ENCODE peak calls at places on chromosomes 4 and X, in nine cellular contexts. S, U, N, O, Q, Z, R, X and D are unnamed samples.
A peak's percentile ranks its signal among the peaks of the same experiment; 100 is the strongest.

GRCh38 chr4:38612996-38613395 is 51.0 kb upstream of the KLF3 start:
- DNase-seq in S (peak; percentile 45), U (no peak), N (no peak), O (no peak), Q (no peak), Z (no peak), R (no peak), X (peak; percentile 67), D (no peak)

GRCh38 chr4:124804584-124804983 is 92.1 kb upstream of the ANKRD50 start:
- DNase-seq in S (no peak), U (no peak), N (no peak), O (no peak), Q (no peak), Z (no peak), R (no peak), X (no peak), D (no peak)

GRCh38 chrX:72003811-72004750 is 93.4 kb downstream of the NHSL2 start:
- DNase-seq in S (no peak), U (no peak), N (no peak), O (no peak), Q (no peak), Z (no peak), R (peak; percentile 73), X (no peak), D (no peak)

GRCh38 chrX:120736989-120737388 is 107.1 kb upstream of the C1GALT1C1 start:
- DNase-seq in S (no peak), U (no peak), N (no peak), O (peak; percentile 62), Q (no peak), Z (no peak), R (no peak), X (no peak), D (no peak)

GRCh38 chr4:184016742-184017668 is 111.9 kb downstream of the STOX2 start:
- DNase-seq in S (no peak), U (no peak), N (no peak), O (no peak), Q (no peak), Z (no peak), R (no peak), X (no peak), D (no peak)

GRCh38 chr4:73872331-73873108 is 3.3 kb downstream of the CXCL1 start:
- DNase-seq in S (no peak), U (no peak), N (no peak), O (no peak), Q (no peak), Z (no peak), R (no peak), X (no peak), D (no peak)

GRCh38 chr4:867526-868250 is 41.8 kb upstream of the CPLX1 start:
- DNase-seq in S (no peak), U (no peak), N (no peak), O (no peak), Q (no peak), Z (no peak), R (no peak), X (no peak), D (no peak)

GRCh38 chr4:111127842-111128241 is 505.0 kb upstream of the PITX2 start:
- DNase-seq in S (no peak), U (no peak), N (no peak), O (no peak), Q (no peak), Z (no peak), R (no peak), X (no peak), D (no peak)

GRCh38 chrX:118216488-118216887 is 99.9 kb upstream of the KLHL13 start:
- DNase-seq in S (no peak), U (no peak), N (no peak), O (no peak), Q (no peak), Z (no peak), R (no peak), X (peak; percentile 28), D (no peak)

GRCh38 chrX:19360903-19361302 is 17.2 kb downstream of the PDHA1 start:
- DNase-seq in S (no peak), U (no peak), N (no peak), O (no peak), Q (no peak), Z (no peak), R (no peak), X (no peak), D (no peak)

GRCh38 chr4:2804449-2804972 is 11.6 kb downstream of the SH3BP2 start:
- DNase-seq in S (no peak), U (no peak), N (no peak), O (no peak), Q (no peak), Z (no peak), R (no peak), X (no peak), D (peak; percentile 75)

GRCh38 chr4:120080533-120080932 is 13.9 kb upstream of the MAD2L1 start:
- DNase-seq in S (no peak), U (no peak), N (no peak), O (no peak), Q (no peak), Z (no peak), R (no peak), X (no peak), D (no peak)

GRCh38 chr4:158776106-158776505 is 7.3 kb downstream of the FNIP2 start:
- DNase-seq in S (no peak), U (no peak), N (no peak), O (no peak), Q (no peak), Z (no peak), R (no peak), X (no peak), D (no peak)

GRCh38 chr4:1532549-1533395 is 126.5 kb upstream of the NKX1-1 start:
- DNase-seq in S (no peak), U (no peak), N (no peak), O (no peak), Q (no peak), Z (no peak), R (no peak), X (no peak), D (peak; percentile 56)

GRCh38 chr4:116599859-116600258 is 485.5 kb downstream of the TRAM1L1 start:
- DNase-seq in S (no peak), U (peak; percentile 11), N (no peak), O (no peak), Q (no peak), Z (no peak), R (no peak), X (no peak), D (peak; percentile 58)

GRCh38 chr4:3673716-3674478 is 92.3 kb upstream of the ADRA2C start:
- DNase-seq in S (no peak), U (no peak), N (no peak), O (no peak), Q (no peak), Z (no peak), R (no peak), X (no peak), D (peak; percentile 40)

GRCh38 chr4:54322817-54323417 is 93.8 kb downstream of the PDGFRA start:
- DNase-seq in S (peak; percentile 84), U (peak; percentile 74), N (no peak), O (peak; percentile 44), Q (no peak), Z (peak; percentile 25), R (no peak), X (peak; percentile 71), D (no peak)

GRCh38 chr4:153318696-153319320 is 25.7 kb upstream of the MND1 start:
- DNase-seq in S (no peak), U (peak; percentile 66), N (no peak), O (no peak), Q (no peak), Z (peak; percentile 29), R (no peak), X (peak; percentile 12), D (no peak)

GRCh38 chr4:3179126-3179706 is 69.7 kb upstream of the MSANTD1 start:
- DNase-seq in S (no peak), U (no peak), N (no peak), O (no peak), Q (no peak), Z (no peak), R (no peak), X (no peak), D (no peak)

GRCh38 chrX:19840899-19841648 is 46.3 kb downstream of the SH3KBP1 start:
- DNase-seq in S (no peak), U (no peak), N (peak; percentile 44), O (peak; percentile 50), Q (no peak), Z (no peak), R (peak; percentile 28), X (no peak), D (no peak)

GRCh38 chr4:2732526-2732925 is 23.6 kb downstream of the TNIP2 start:
- DNase-seq in S (no peak), U (no peak), N (no peak), O (no peak), Q (no peak), Z (no peak), R (no peak), X (no peak), D (peak; percentile 54)

GRCh38 chrX:11532291-11533075 is 133.2 kb downstream of the ARHGAP6 start:
- DNase-seq in S (no peak), U (no peak), N (no peak), O (peak; percentile 9), Q (no peak), Z (no peak), R (no peak), X (no peak), D (no peak)

GRCh38 chr4:174423257-174423944 is 98.9 kb downstream of the HPGD start:
- DNase-seq in S (no peak), U (no peak), N (no peak), O (peak; percentile 71), Q (no peak), Z (peak; percentile 1), R (no peak), X (no peak), D (no peak)

GRCh38 chrX:71056857-71057256 is 11.3 kb downstream of the SNX12 start:
- DNase-seq in S (no peak), U (no peak), N (no peak), O (no peak), Q (no peak), Z (no peak), R (no peak), X (no peak), D (no peak)

GRCh38 chrX:57286507-57287251 is at the start of gene FAAH2:
- DNase-seq in S (peak; percentile 5), U (peak; percentile 24), N (no peak), O (peak; percentile 45), Q (peak; percentile 32), Z (no peak), R (no peak), X (peak; percentile 90), D (peak; percentile 66)

GRCh38 chrX:115491766-115492165 is 69.2 kb upstream of the PLS3 start:
- DNase-seq in S (no peak), U (no peak), N (no peak), O (no peak), Q (no peak), Z (no peak), R (no peak), X (no peak), D (no peak)

GRCh38 chr4:113584407-113585150 is 177.0 kb downstream of the CAMK2D start:
- DNase-seq in S (no peak), U (no peak), N (no peak), O (peak; percentile 75), Q (no peak), Z (no peak), R (no peak), X (no peak), D (no peak)

GRCh38 chr4:123741906-123742305 is 345.3 kb downstream of the SPRY1 start:
- DNase-seq in S (no peak), U (no peak), N (no peak), O (no peak), Q (no peak), Z (no peak), R (no peak), X (no peak), D (no peak)

GRCh38 chrX:1424452-1424851 is 28.3 kb downstream of the ASMTL start:
- DNase-seq in S (no peak), U (no peak), N (no peak), O (no peak), Q (no peak), Z (no peak), R (no peak), X (no peak), D (peak; percentile 1)

GRCh38 chr4:121989715-121990114 is 37.9 kb upstream of the TRPC3 start:
- DNase-seq in S (no peak), U (no peak), N (no peak), O (no peak), Q (no peak), Z (no peak), R (no peak), X (no peak), D (no peak)

GRCh38 chr4:99324361-99324760 is 3.2 kb upstream of the ADH1B start:
- DNase-seq in S (no peak), U (no peak), N (no peak), O (no peak), Q (no peak), Z (no peak), R (no peak), X (no peak), D (no peak)